ENCODE peak calls at places on chromosome 4, in seven cellular contexts. E, C, G, W, N, I and Y are unnamed samples. For H3K4me1, the result is how much of the 10 kb centered on the place peaks cover.

GRCh38 chr4:123606336-123606735 is 209.7 kb downstream of the SPRY1 start:
- DNase-seq in E (peak), C (no peak), G (no peak), W (no peak), N (no peak), I (no peak), Y (no peak)

GRCh38 chr4:78484574-78484973 is 67.0 kb upstream of the ANXA3 start:
- DNase-seq in E (no peak), C (no peak), G (no peak), W (no peak), N (no peak), I (no peak), Y (no peak)

GRCh38 chr4:57403591-57403990 is 293.4 kb upstream of the IGFBP7 start:
- DNase-seq in E (no peak), C (no peak), G (no peak), W (no peak), N (no peak), I (no peak), Y (no peak)

GRCh38 chr4:88880501-88881226 is 176.3 kb downstream of the FAM13A start:
- DNase-seq in E (no peak), C (peak), G (no peak), W (no peak), N (no peak), I (no peak), Y (no peak)

GRCh38 chr4:26753642-26754041 is 107.0 kb upstream of the STIM2 start:
- DNase-seq in E (peak), C (peak), G (no peak), W (no peak), N (no peak), I (peak), Y (no peak)

GRCh38 chr4:124839786-124840390 is 127.4 kb upstream of the ANKRD50 start:
- DNase-seq in E (no peak), C (no peak), G (no peak), W (no peak), N (peak), I (no peak), Y (no peak)

GRCh38 chr4:174244441-174244840 is 39.0 kb downstream of the FBXO8 start:
- DNase-seq in E (peak), C (no peak), G (no peak), W (no peak), N (no peak), I (no peak), Y (no peak)

GRCh38 chr4:8555716-8556115 is 24.5 kb upstream of the GPR78 start:
- DNase-seq in E (no peak), C (no peak), G (peak), W (no peak), N (no peak), I (peak), Y (peak)

GRCh38 chr4:145130788-145131398 is 32.8 kb downstream of the ABCE1 start:
- DNase-seq in E (peak), C (no peak), G (no peak), W (no peak), N (no peak), I (no peak), Y (no peak)

GRCh38 chr4:109248322-109248895 is 54.0 kb downstream of the COL25A1 start:
- DNase-seq in E (no peak), C (no peak), G (no peak), W (no peak), N (no peak), I (no peak), Y (no peak)

GRCh38 chr4:82428969-82429727 is 1.1 kb downstream of the HNRNPDL start:
- DNase-seq in E (peak), C (peak), G (peak), W (peak), N (peak), I (peak), Y (peak)

GRCh38 chr4:63296773-63297172 is 1112.5 kb downstream of the TECRL start:
- DNase-seq in E (no peak), C (no peak), G (no peak), W (no peak), N (peak), I (no peak), Y (no peak)

GRCh38 chr4:96525901-96526300 is 686.0 kb downstream of the PDHA2 start:
- DNase-seq in E (no peak), C (no peak), G (no peak), W (no peak), N (no peak), I (no peak), Y (no peak)

GRCh38 chr4:121777625-121778024 is 12.7 kb upstream of the SMIM43 start:
- DNase-seq in E (no peak), C (no peak), G (no peak), W (no peak), N (no peak), I (no peak), Y (no peak)

DNA sequence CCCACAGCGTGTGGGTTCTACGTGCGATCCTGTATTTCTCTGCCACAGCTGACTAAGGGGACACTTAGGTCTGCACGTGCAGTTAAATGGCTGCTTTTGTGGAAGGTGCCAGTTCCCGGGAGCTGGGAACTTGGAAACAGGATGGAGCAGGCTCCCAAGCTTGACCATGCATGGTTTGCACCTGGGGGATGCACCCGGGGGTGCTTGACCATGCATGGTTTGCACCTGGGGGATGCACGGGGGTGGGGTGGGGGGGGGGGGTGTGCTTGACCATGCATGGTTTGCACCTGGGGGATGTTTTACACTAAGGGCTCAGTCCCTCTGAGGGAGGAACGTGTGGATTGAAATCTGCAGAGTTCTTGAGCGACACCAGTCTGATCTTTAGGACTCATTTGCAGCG is 5.7 kb downstream of the WFS1 start:
- DNase-seq in E (no peak), C (no peak), G (no peak), W (no peak), N (no peak), I (no peak), Y (no peak)
- H3K4me1 ChIP-seq in E (under half), C (under half), G (under half), W (under half), N (under half), I (under half), Y (under half)

DNA sequence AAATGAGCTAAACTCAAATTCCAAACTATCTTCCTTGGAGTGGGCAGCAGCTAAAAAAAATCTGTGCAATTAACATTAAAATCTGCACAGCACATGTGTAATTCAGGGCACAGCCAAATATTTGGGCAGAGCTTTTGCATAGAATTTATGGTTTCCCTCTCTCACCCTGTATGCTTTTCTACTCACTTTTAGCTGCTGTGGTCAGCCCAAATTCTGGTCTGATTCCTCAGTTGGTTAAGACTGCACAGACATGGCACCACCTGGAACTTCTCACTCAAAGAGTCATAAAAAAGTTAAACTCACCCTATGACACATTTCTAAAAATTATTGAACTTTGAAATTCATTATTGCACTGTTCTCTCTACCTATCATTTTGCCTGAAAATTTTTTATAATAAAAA is 4.9 kb upstream of the PLK4 start:
- DNase-seq in E (no peak), C (no peak), G (no peak), W (no peak), N (no peak), I (no peak), Y (no peak)
- H3K4me1 ChIP-seq in E (under half), C (under half), G (under half), W (under half), N (under half), I (under half), Y (under half)

DNA sequence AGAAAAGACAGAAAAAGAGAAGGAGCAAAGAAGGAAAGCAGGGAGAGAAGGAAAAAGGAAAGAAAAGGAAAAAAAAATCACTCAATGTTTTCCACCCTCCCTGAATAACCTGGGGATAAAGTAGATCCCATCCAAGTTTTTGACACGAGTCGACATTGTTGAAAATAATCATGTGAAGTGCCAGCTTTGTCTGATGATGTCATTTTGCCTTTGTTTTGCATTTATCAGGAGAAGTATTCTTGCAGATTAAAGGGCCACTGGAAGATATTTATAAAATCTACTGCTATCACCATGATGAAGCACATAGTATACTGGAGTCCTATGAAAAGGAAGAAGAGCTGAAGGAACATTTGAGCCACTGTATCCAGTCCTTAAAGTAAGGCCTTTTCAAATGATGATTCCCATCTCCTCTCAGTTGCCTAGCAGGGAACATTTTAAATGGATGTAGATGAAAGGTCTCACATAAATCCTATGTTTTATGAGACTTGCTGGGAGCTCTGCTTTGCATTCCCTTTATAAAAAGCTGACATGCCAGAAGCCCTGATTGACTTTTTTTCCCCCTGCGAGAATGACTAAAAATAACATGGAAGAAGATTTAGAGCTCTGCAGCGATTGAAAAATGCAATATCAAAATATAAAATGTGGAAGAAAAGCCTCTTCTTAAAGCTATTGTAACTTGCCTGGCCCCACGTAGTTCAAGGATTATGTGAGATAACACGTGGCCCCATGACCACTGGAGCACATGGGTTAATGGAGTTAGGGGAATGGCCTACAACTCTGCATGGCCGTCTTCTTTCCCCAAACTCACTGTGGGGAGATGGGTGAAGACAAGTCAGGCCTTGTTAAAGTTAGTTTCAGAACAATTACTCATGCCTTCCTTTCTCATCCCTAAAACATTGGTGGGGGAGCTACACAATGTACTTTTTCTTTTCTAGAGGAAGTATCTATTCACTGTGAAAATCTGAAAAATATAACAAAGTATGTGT is 77.5 kb downstream of the INTS12 start:
- DNase-seq in E (no peak), C (no peak), G (no peak), W (no peak), N (no peak), I (no peak), Y (no peak)
- H3K4me1 ChIP-seq in E (under half), C (under half), G (under half), W (under half), N (under half), I (under half), Y (under half)

DNA sequence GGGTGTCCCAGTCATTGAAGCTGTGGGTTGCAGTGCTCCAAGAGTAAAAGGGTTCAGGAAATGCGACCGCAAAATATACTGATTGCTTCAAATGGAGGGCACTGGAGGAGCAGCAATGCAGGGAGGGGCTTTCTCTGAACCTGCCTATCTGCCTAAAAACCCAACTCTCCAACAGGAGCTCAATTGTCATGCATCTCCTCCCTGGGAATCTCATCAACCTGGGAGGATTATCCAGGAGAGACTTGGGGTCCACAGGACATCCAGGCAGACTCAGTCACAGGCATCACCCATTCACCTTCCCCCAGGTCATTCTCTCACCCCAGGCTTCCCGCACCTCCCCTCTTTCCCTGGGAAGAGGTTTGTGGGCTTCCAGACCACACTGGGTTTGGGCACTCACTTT is 38.2 kb upstream of the TLR3 start:
- DNase-seq in E (no peak), C (no peak), G (no peak), W (no peak), N (no peak), I (no peak), Y (no peak)
- H3K4me1 ChIP-seq in E (under half), C (under half), G (under half), W (under half), N (under half), I (under half), Y (under half)

GRCh38 chr4:54102747-54103146 is 2.8 kb downstream of the GSX2 start:
- DNase-seq in E (no peak), C (no peak), G (no peak), W (no peak), N (no peak), I (no peak), Y (no peak)
- H3K4me1 ChIP-seq in E (under half), C (under half), G (under half), W (under half), N (half or more), I (under half), Y (under half)

DNA sequence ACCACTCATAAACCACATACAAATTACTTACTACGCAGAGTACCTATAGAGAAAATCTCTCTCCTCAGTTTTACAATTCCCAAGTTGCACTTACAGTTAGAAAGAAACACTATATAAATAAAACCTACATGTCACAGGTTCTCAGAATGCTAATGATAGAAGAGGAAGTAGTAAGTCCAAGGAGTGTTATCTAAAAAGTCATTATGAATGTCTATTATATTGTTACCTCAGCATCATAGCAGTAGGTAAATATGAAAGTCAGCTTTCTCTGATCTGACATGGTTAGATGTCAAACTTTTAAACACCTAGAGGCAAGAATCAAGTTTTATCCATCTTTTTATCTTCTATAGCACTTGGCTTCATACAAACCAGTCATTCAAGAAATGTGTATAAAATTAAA is 163.2 kb upstream of the FAM241A start:
- DNase-seq in E (no peak), C (no peak), G (no peak), W (no peak), N (no peak), I (no peak), Y (no peak)
- H3K4me1 ChIP-seq in E (under half), C (under half), G (under half), W (under half), N (under half), I (under half), Y (under half)

DNA sequence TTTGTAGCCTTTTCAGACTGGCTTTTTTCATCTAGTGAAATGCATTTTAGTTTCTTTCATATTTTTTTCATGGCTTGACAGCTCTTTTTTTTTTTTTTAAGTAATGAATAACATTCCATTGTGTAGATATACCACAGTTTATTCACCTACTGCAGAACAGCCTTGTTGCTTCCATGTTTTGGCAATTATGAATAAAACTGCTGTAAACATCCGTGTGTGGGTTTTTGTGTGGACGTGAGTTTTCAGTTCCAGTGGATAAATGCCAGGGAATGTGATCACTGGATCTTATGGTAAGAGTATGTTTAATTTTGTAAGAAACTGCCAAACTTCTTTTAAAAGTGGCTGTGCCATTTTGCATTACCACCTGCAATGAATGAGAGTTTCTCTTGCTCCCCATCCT is 160.8 kb downstream of the SOWAHB start:
- DNase-seq in E (peak), C (no peak), G (no peak), W (no peak), N (no peak), I (no peak), Y (no peak)
- H3K4me1 ChIP-seq in E (under half), C (under half), G (under half), W (under half), N (under half), I (under half), Y (under half)

GRCh38 chr4:168197926-168198325 is 105.6 kb downstream of the ANXA10 start:
- DNase-seq in E (peak), C (no peak), G (no peak), W (no peak), N (no peak), I (no peak), Y (no peak)
- H3K4me1 ChIP-seq in E (under half), C (under half), G (under half), W (under half), N (under half), I (under half), Y (under half)

DNA sequence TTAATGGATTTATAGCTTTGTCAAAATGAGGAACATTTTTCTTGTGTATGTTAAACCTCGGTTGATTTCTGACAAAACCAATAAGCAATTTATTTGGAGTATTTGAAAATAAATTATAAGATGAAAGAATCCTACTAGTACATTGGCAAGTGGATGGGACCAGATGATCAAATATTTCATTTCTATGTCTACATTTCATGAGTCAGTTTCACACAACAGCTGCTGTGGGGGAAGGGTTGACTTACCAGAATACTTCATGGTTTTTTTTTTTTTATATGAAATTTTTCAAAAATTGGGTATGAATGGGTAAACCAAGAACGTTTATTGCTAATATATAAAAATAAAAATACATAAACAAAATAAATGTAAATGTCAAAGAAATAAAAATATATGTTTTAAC is 39.4 kb downstream of the RAPGEF2 start:
- DNase-seq in E (peak), C (no peak), G (no peak), W (no peak), N (no peak), I (no peak), Y (no peak)
- H3K4me1 ChIP-seq in E (under half), C (under half), G (under half), W (under half), N (under half), I (under half), Y (under half)